ENCODE peak calls at places on chromosomes 13 and 19, in nine cellular contexts. J is thoracic aorta, G is mammary epithelial cell, Z is cardiac muscle cell, B is adrenal gland, R is AG04450, P is testis, U is HCT116, M is tibial nerve. S is an unnamed sample. For H3K27me3, the result is how much of the 10 kb centered on the place peaks cover.

GRCh38 chr19:17211547-17212446 is 3.4 kb upstream of the USE1 start:
- DNase-seq in J (no peak), G (no peak), Z (no peak), B (no peak), R (no peak), P (no peak), U (no peak), M (no peak), S (no peak)

GRCh38 chr13:80871481-80871880 is 530.6 kb upstream of the SPRY2 start:
- DNase-seq in J (no peak), G (peak), Z (no peak), B (no peak), R (no peak), P (no peak), U (no peak), M (no peak), S (peak)

GRCh38 chr19:9009431-9009830 is 778 bp downstream of the MUC16 start:
- DNase-seq in J (no peak), G (no peak), Z (no peak), B (no peak), R (no peak), P (no peak), U (no peak), M (no peak), S (no peak)

GRCh38 chr13:77537302-77537919 is 1.9 kb downstream of the SCEL start:
- DNase-seq in J (no peak), G (no peak), Z (no peak), B (no peak), R (no peak), P (no peak), U (no peak), M (no peak), S (peak)

GRCh38 chr13:24984134-24984533 is 111.8 kb upstream of the PABPC3 start:
- DNase-seq in J (no peak), G (no peak), Z (no peak), B (no peak), R (no peak), P (no peak), U (no peak), M (no peak), S (no peak)

GRCh38 chr13:105273665-105274222 is 1261.7 kb downstream of the EFNB2 start:
- DNase-seq in J (no peak), G (no peak), Z (no peak), B (no peak), R (no peak), P (no peak), U (no peak), M (no peak), S (no peak)

GRCh38 chr13:45367358-45367757 is 26.4 kb upstream of the TPT1 start:
- DNase-seq in J (peak), G (peak), Z (no peak), B (peak), R (peak), P (no peak), U (peak), M (no peak), S (peak)

GRCh38 chr19:13008926-13009787 is 13.9 kb downstream of the NFIX start:
- DNase-seq in J (no peak), G (peak), Z (no peak), B (no peak), R (no peak), P (no peak), U (no peak), M (no peak), S (no peak)

GRCh38 chr19:23771761-23772667 is 13.3 kb upstream of the ZNF681 start:
- DNase-seq in J (no peak), G (peak), Z (no peak), B (no peak), R (no peak), P (no peak), U (no peak), M (no peak), S (peak)

GRCh38 chr13:110405597-110406450 is 98.7 kb downstream of the COL4A2 start:
- DNase-seq in J (no peak), G (peak), Z (no peak), B (no peak), R (no peak), P (no peak), U (no peak), M (no peak), S (peak)

GRCh38 chr19:15123900-15124299 is 16.7 kb downstream of the SYDE1 start:
- DNase-seq in J (no peak), G (no peak), Z (no peak), B (peak), R (no peak), P (peak), U (no peak), M (no peak), S (no peak)

GRCh38 chr13:113916330-113916815 is 52.5 kb upstream of the GAS6 start:
- DNase-seq in J (no peak), G (peak), Z (no peak), B (no peak), R (no peak), P (no peak), U (no peak), M (peak), S (peak)

GRCh38 chr19:11697284-11697855 is 41.4 kb downstream of the ZNF823 start:
- DNase-seq in J (no peak), G (no peak), Z (no peak), B (no peak), R (no peak), P (no peak), U (no peak), M (no peak), S (no peak)

GRCh38 chr19:55552206-55552605 is 6.9 kb upstream of the SBK3 start:
- DNase-seq in J (no peak), G (peak), Z (no peak), B (no peak), R (no peak), P (no peak), U (no peak), M (no peak), S (peak)

GRCh38 chr19:23957660-23958281 is 43.1 kb downstream of the ZNF726 start:
- DNase-seq in J (no peak), G (peak), Z (no peak), B (no peak), R (peak), P (no peak), U (peak), M (no peak), S (peak)

GRCh38 chr13:40031031-40031430 is 375.6 kb downstream of the COG6 start:
- DNase-seq in J (no peak), G (peak), Z (no peak), B (no peak), R (peak), P (no peak), U (no peak), M (no peak), S (peak)

GRCh38 chr13:112012004-112012704 is 54.8 kb upstream of the SOX1 start:
- DNase-seq in J (no peak), G (no peak), Z (no peak), B (no peak), R (no peak), P (no peak), U (no peak), M (no peak), S (no peak)

GRCh38 chr13:20230913-20231838 is 943 bp downstream of the GJB6 start:
- DNase-seq in J (no peak), G (no peak), Z (no peak), B (no peak), R (no peak), P (no peak), U (no peak), M (no peak), S (no peak)
- H3K27ac ChIP-seq in J (no peak), G (no peak), Z (no peak), B (no peak), R (no peak), P (no peak), U (no peak), M (no peak), S (no peak)

GRCh38 chr19:49165865-49166301 is 8.3 kb downstream of the TRPM4 start:
- DNase-seq in J (no peak), G (no peak), Z (no peak), B (no peak), R (no peak), P (no peak), U (no peak), M (no peak), S (no peak)
- TF ChIP-seq CTCF in J (no peak), G (no peak), Z (no peak), B (no peak), R (peak), P (no peak), U (no peak), M (no peak), S (no peak)

DNA sequence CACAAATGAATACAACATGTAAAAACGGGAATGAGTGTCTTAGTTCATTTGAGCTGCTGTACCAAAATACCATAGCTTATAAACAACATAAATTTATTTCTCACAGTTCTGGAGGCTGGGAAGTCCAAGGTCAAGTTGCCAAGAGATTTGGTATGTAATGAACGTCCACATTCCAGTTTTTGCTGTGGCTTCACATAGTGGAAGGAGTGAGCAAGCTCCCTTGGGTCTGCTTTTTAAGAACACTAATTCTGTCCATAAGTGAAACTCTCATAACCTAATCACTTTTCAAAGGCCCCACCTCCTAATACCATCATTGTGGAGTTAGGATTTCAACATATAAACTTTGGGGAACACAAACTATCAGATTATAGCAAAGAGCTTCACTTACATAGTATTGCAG is 1189.6 kb downstream of the PCDH9 start:
- DNase-seq in J (no peak), G (no peak), Z (no peak), B (no peak), R (no peak), P (no peak), U (no peak), M (no peak), S (no peak)
- H3K27me3 ChIP-seq in J (under half), G (under half), Z (under half), B (under half), R (under half), P (under half), U (under half), M (under half), S (under half)

GRCh38 chr13:50357586-50358118 is 342.4 kb downstream of the KCNRG start:
- DNase-seq in J (no peak), G (peak), Z (no peak), B (peak), R (peak), P (peak), U (no peak), M (peak), S (peak)
- H3K27ac ChIP-seq in J (peak), G (no peak), Z (no peak), B (peak), R (no peak), P (peak), U (no peak), M (peak), S (no peak)

S was measured in foreskin keratinocyte.